ENCODE peak calls at places on chromosomes 11 and 22, in five cellular contexts. P is activated T-cell treated with anti-CD3 and anti-CD28 coated beads, Interleukin-2, amount 50 U/mL, for 72 hours; J is Kasumi-1; N is putamen; H is heart right ventricle. M is an unnamed sample.

GRCh38 chr11:83007909-83008580 is 63.7 kb downstream of the RAB30 start:
- DNase-seq in P (no peak), J (no peak), N (peak), H (peak), M (peak)

GRCh38 chr11:15988693-15989231 is 367.6 kb downstream of the SOX6 start:
- DNase-seq in P (no peak), J (no peak), N (no peak), H (no peak), M (peak)

GRCh38 chr11:75773595-75774353 is 5.2 kb downstream of the DGAT2 start:
- DNase-seq in P (peak), J (peak), N (no peak), H (no peak), M (no peak)

GRCh38 chr11:82818399-82819043 is 81.7 kb downstream of the PRCP start:
- DNase-seq in P (no peak), J (no peak), N (no peak), H (no peak), M (no peak)

GRCh38 chr11:35059040-35059439 is 79.9 kb upstream of the CD44 start:
- DNase-seq in P (no peak), J (peak), N (no peak), H (no peak), M (no peak)

GRCh38 chr11:32487270-32487669 is 51.9 kb upstream of the WT1 start:
- DNase-seq in P (no peak), J (peak), N (no peak), H (no peak), M (peak)

GRCh38 chr22:27537481-27537891 is 264.1 kb downstream of the MN1 start:
- DNase-seq in P (no peak), J (no peak), N (no peak), H (peak), M (peak)

GRCh38 chr11:102109896-102110760 is at the start of gene YAP1:
- DNase-seq in P (peak), J (peak), N (peak), H (peak), M (peak)

GRCh38 chr22:44191036-44191454 is 10.3 kb downstream of the PARVG start:
- DNase-seq in P (peak), J (no peak), N (no peak), H (no peak), M (no peak)

GRCh38 chr22:43205748-43206514 is 19.0 kb upstream of the TTLL12 start:
- DNase-seq in P (no peak), J (no peak), N (no peak), H (no peak), M (no peak)

M was measured in A673.